ENCODE peak calls at places on chromosomes 3 and 15, in ten cellular contexts. One of them, this sample, is unnamed.

GRCh38 chr15:80093854-80094418 is 34.5 kb downstream of the ZFAND6 start:
- DNase-seq in upper lobe of left lung: peak
- DNase-seq in activated CD8-positive, alpha-beta memory T cell treated with anti-CD3 and anti-CD28 coated beads for 24 hours: no peak
- DNase-seq in NCI-H1694: no peak
- DNase-seq in cardiac fibroblast: peak
- DNase-seq in SHP77: no peak
- DNase-seq in Caco-2: no peak
- DNase-seq in naive B cell: no peak
- DNase-seq in HS-5: no peak
- DNase-seq in body of pancreas: peak
- DNase-seq in this sample: no peak

GRCh38 chr15:75817151-75817935 is 25.9 kb upstream of the UBE2Q2 start:
- DNase-seq in cardiac fibroblast: peak
- DNase-seq in body of pancreas: no peak
- DNase-seq in naive B cell: no peak
- DNase-seq in activated CD8-positive, alpha-beta memory T cell treated with anti-CD3 and anti-CD28 coated beads for 24 hours: no peak
- DNase-seq in HS-5: no peak
- DNase-seq in SHP77: no peak
- DNase-seq in upper lobe of left lung: no peak
- DNase-seq in NCI-H1694: no peak
- DNase-seq in Caco-2: no peak
- DNase-seq in this sample: peak

GRCh38 chr3:40679289-40679688 is 154.5 kb downstream of the ZNF621 start:
- DNase-seq in naive B cell: no peak
- DNase-seq in upper lobe of left lung: no peak
- DNase-seq in cardiac fibroblast: no peak
- DNase-seq in SHP77: no peak
- DNase-seq in body of pancreas: no peak
- DNase-seq in activated CD8-positive, alpha-beta memory T cell treated with anti-CD3 and anti-CD28 coated beads for 24 hours: no peak
- DNase-seq in HS-5: no peak
- DNase-seq in NCI-H1694: no peak
- DNase-seq in Caco-2: no peak
- DNase-seq in this sample: no peak

GRCh38 chr15:78840661-78841060 is 29.4 kb upstream of the ADAMTS7 start:
- DNase-seq in naive B cell: no peak
- DNase-seq in body of pancreas: no peak
- DNase-seq in NCI-H1694: no peak
- DNase-seq in upper lobe of left lung: no peak
- DNase-seq in HS-5: no peak
- DNase-seq in activated CD8-positive, alpha-beta memory T cell treated with anti-CD3 and anti-CD28 coated beads for 24 hours: no peak
- DNase-seq in SHP77: no peak
- DNase-seq in cardiac fibroblast: peak
- DNase-seq in Caco-2: no peak
- DNase-seq in this sample: peak

GRCh38 chr15:80429964-80430363 is 25.8 kb downstream of the ARNT2 start:
- DNase-seq in Caco-2: no peak
- DNase-seq in naive B cell: no peak
- DNase-seq in activated CD8-positive, alpha-beta memory T cell treated with anti-CD3 and anti-CD28 coated beads for 24 hours: no peak
- DNase-seq in upper lobe of left lung: no peak
- DNase-seq in cardiac fibroblast: no peak
- DNase-seq in HS-5: no peak
- DNase-seq in SHP77: no peak
- DNase-seq in body of pancreas: no peak
- DNase-seq in NCI-H1694: no peak
- DNase-seq in this sample: no peak

GRCh38 chr3:57555316-57555715 is 758 bp upstream of the PDE12 start:
- DNase-seq in naive B cell: no peak
- DNase-seq in SHP77: peak
- DNase-seq in NCI-H1694: no peak
- DNase-seq in HS-5: no peak
- DNase-seq in body of pancreas: no peak
- DNase-seq in upper lobe of left lung: no peak
- DNase-seq in cardiac fibroblast: no peak
- DNase-seq in Caco-2: peak
- DNase-seq in activated CD8-positive, alpha-beta memory T cell treated with anti-CD3 and anti-CD28 coated beads for 24 hours: peak
- DNase-seq in this sample: no peak

GRCh38 chr3:187722206-187722612 is 19.9 kb upstream of the RTP2 start:
- DNase-seq in activated CD8-positive, alpha-beta memory T cell treated with anti-CD3 and anti-CD28 coated beads for 24 hours: no peak
- DNase-seq in upper lobe of left lung: no peak
- DNase-seq in HS-5: no peak
- DNase-seq in cardiac fibroblast: no peak
- DNase-seq in SHP77: no peak
- DNase-seq in NCI-H1694: no peak
- DNase-seq in Caco-2: no peak
- DNase-seq in body of pancreas: no peak
- DNase-seq in naive B cell: no peak
- DNase-seq in this sample: no peak

GRCh38 chr15:36753173-36753572 is 173.7 kb downstream of the CDIN1 start:
- DNase-seq in HS-5: no peak
- DNase-seq in SHP77: no peak
- DNase-seq in body of pancreas: no peak
- DNase-seq in upper lobe of left lung: no peak
- DNase-seq in NCI-H1694: no peak
- DNase-seq in Caco-2: no peak
- DNase-seq in naive B cell: no peak
- DNase-seq in cardiac fibroblast: no peak
- DNase-seq in activated CD8-positive, alpha-beta memory T cell treated with anti-CD3 and anti-CD28 coated beads for 24 hours: no peak
- DNase-seq in this sample: no peak

GRCh38 chr3:175526609-175527280 is 667.6 kb downstream of the NAALADL2 start:
- DNase-seq in activated CD8-positive, alpha-beta memory T cell treated with anti-CD3 and anti-CD28 coated beads for 24 hours: no peak
- DNase-seq in naive B cell: no peak
- DNase-seq in body of pancreas: no peak
- DNase-seq in cardiac fibroblast: peak
- DNase-seq in Caco-2: no peak
- DNase-seq in upper lobe of left lung: no peak
- DNase-seq in NCI-H1694: no peak
- DNase-seq in SHP77: no peak
- DNase-seq in HS-5: no peak
- DNase-seq in this sample: peak

GRCh38 chr3:184505479-184505878 is 56.1 kb upstream of the EPHB3 start:
- DNase-seq in NCI-H1694: no peak
- DNase-seq in body of pancreas: no peak
- DNase-seq in HS-5: no peak
- DNase-seq in naive B cell: no peak
- DNase-seq in SHP77: no peak
- DNase-seq in cardiac fibroblast: no peak
- DNase-seq in upper lobe of left lung: no peak
- DNase-seq in activated CD8-positive, alpha-beta memory T cell treated with anti-CD3 and anti-CD28 coated beads for 24 hours: no peak
- DNase-seq in Caco-2: no peak
- DNase-seq in this sample: no peak

GRCh38 chr15:69414702-69415161 is 583 bp downstream of the KIF23 start:
- DNase-seq in HS-5: peak
- DNase-seq in NCI-H1694: no peak
- DNase-seq in naive B cell: peak
- DNase-seq in SHP77: peak
- DNase-seq in body of pancreas: peak
- DNase-seq in cardiac fibroblast: peak
- DNase-seq in Caco-2: peak
- DNase-seq in activated CD8-positive, alpha-beta memory T cell treated with anti-CD3 and anti-CD28 coated beads for 24 hours: no peak
- DNase-seq in upper lobe of left lung: peak
- DNase-seq in this sample: peak

GRCh38 chr15:45199136-45199810 is 11.5 kb upstream of the SHF start:
- DNase-seq in HS-5: no peak
- DNase-seq in naive B cell: peak
- DNase-seq in SHP77: peak
- DNase-seq in NCI-H1694: peak
- DNase-seq in upper lobe of left lung: peak
- DNase-seq in cardiac fibroblast: peak
- DNase-seq in Caco-2: peak
- DNase-seq in activated CD8-positive, alpha-beta memory T cell treated with anti-CD3 and anti-CD28 coated beads for 24 hours: no peak
- DNase-seq in body of pancreas: peak
- DNase-seq in this sample: peak

GRCh38 chr15:50358805-50359204 is 3.8 kb upstream of the GABPB1 start:
- DNase-seq in naive B cell: no peak
- DNase-seq in NCI-H1694: no peak
- DNase-seq in Caco-2: peak
- DNase-seq in HS-5: no peak
- DNase-seq in cardiac fibroblast: peak
- DNase-seq in body of pancreas: no peak
- DNase-seq in upper lobe of left lung: peak
- DNase-seq in SHP77: peak
- DNase-seq in activated CD8-positive, alpha-beta memory T cell treated with anti-CD3 and anti-CD28 coated beads for 24 hours: no peak
- DNase-seq in this sample: peak

GRCh38 chr3:14170569-14171159 is 7.7 kb downstream of the XPC start:
- DNase-seq in NCI-H1694: no peak
- DNase-seq in naive B cell: no peak
- DNase-seq in SHP77: no peak
- DNase-seq in HS-5: peak
- DNase-seq in activated CD8-positive, alpha-beta memory T cell treated with anti-CD3 and anti-CD28 coated beads for 24 hours: no peak
- DNase-seq in Caco-2: no peak
- DNase-seq in upper lobe of left lung: no peak
- DNase-seq in body of pancreas: no peak
- DNase-seq in cardiac fibroblast: peak
- DNase-seq in this sample: no peak

This sample was measured in LHCN-M2.